ENCODE peak calls at places on chromosomes 12 and 14, in six cellular contexts. Q, Z, P, B, U and A are unnamed samples.

GRCh38 chr12:128259556-128260070 is 7.4 kb upstream of the TMEM132C start:
- DNase-seq in P (no peak), Q (no peak), Z (peak; percentile 24), U (peak; percentile 52), B (peak; percentile 49), A (no peak)

GRCh38 chr12:112808176-112808575 is 16.6 kb downstream of the RPH3A start:
- DNase-seq in B (no peak), U (no peak), Q (no peak), P (no peak), Z (no peak), A (no peak)

GRCh38 chr12:101570022-101570421 is 24.7 kb upstream of the MYBPC1 start:
- DNase-seq in Z (peak; percentile 81), U (peak; percentile 4), Q (no peak), P (no peak), B (no peak), A (no peak)

GRCh38 chr12:63307849-63308248 is 156.8 kb upstream of the AVPR1A start:
- DNase-seq in Q (no peak), P (no peak), Z (no peak), U (no peak), B (no peak), A (no peak)

GRCh38 chr14:44979740-44980346 is 17.9 kb downstream of the TOGARAM1 start:
- DNase-seq in U (peak; percentile 28), Z (no peak), P (no peak), Q (no peak), B (no peak), A (no peak)

GRCh38 chr12:100699209-100699608 is 95.4 kb upstream of the ANO4 start:
- DNase-seq in Q (no peak), U (no peak), P (peak; percentile 7), B (no peak), Z (no peak), A (no peak)

GRCh38 chr14:105837349-105838063 is 311.1 kb downstream of the TMEM121 start:
- DNase-seq in P (no peak), Z (no peak), Q (no peak), U (no peak), B (no peak), A (no peak)

GRCh38 chr12:109885616-109886015 is 5.3 kb upstream of the GLTP start:
- DNase-seq in P (no peak), U (no peak), Q (no peak), B (no peak), Z (no peak), A (no peak)

GRCh38 chr14:41718477-41719166 is 111.9 kb downstream of the LRFN5 start:
- DNase-seq in Q (no peak), B (no peak), U (no peak), Z (no peak), P (no peak), A (no peak)

GRCh38 chr12:50734409-50735263 is 29.3 kb upstream of the ATF1 start:
- DNase-seq in Q (no peak), U (peak; percentile 63), Z (peak; percentile 25), B (peak; percentile 48), P (no peak), A (peak; percentile 5)

GRCh38 chr14:36270191-36270590 is 50.2 kb downstream of the MBIP start:
- DNase-seq in Q (no peak), B (no peak), U (no peak), P (no peak), Z (no peak), A (no peak)

GRCh38 chr12:31485570-31485969 is 105.4 kb downstream of the DENND5B start:
- DNase-seq in Z (no peak), B (no peak), P (no peak), Q (no peak), U (no peak), A (no peak)

GRCh38 chr14:75274899-75275569 is 3.6 kb upstream of the FOS start:
- DNase-seq in Z (no peak), U (no peak), B (no peak), P (peak; percentile 40), Q (no peak), A (peak; percentile 27)

GRCh38 chr12:123997033-123997822 is 24.2 kb downstream of the ZNF664 start:
- DNase-seq in Q (no peak), P (no peak), B (no peak), U (no peak), Z (no peak), A (no peak)

GRCh38 chr14:101808020-101808641 is 46.6 kb downstream of the PPP2R5C start:
- DNase-seq in P (no peak), U (peak; percentile 60), B (peak; percentile 55), Q (no peak), Z (peak; percentile 24), A (no peak)

GRCh38 chr12:2240984-2241383 is 188.2 kb downstream of the CACNA1C start:
- DNase-seq in Q (no peak), Z (no peak), P (no peak), U (no peak), B (no peak), A (no peak)

GRCh38 chr12:131850856-131851559 is 22.8 kb downstream of the MMP17 start:
- DNase-seq in P (no peak), U (no peak), Z (no peak), B (no peak), Q (no peak), A (no peak)

GRCh38 chr12:98544741-98545140 is 29.4 kb downstream of the TMPO start:
- DNase-seq in P (no peak), Z (no peak), B (no peak), U (no peak), Q (no peak), A (no peak)

GRCh38 chr14:32567543-32568384 is 238.7 kb downstream of the AKAP6 start:
- DNase-seq in P (no peak), B (no peak), Z (no peak), U (no peak), Q (no peak), A (no peak)

GRCh38 chr12:111366075-111366474 is 2.8 kb downstream of the PHETA1 start:
- DNase-seq in U (no peak), P (no peak), B (no peak), Z (no peak), Q (no peak), A (no peak)

GRCh38 chr12:71216725-71217579 is 59.2 kb upstream of the TSPAN8 start:
- DNase-seq in P (no peak), U (peak; percentile 13), Z (peak; percentile 28), Q (no peak), B (peak; percentile 67), A (no peak)

GRCh38 chr12:96219700-96220206 is 25.6 kb downstream of the ELK3 start:
- DNase-seq in U (peak; percentile 37), Q (no peak), P (no peak), B (no peak), Z (peak; percentile 50), A (no peak)

GRCh38 chr12:47942327-47943230 is 20.8 kb upstream of the TMEM106C start:
- DNase-seq in U (peak; percentile 86), Q (peak; percentile 58), B (peak; percentile 49), P (no peak), Z (peak; percentile 6), A (no peak)

GRCh38 chr12:65962921-65963883 is 138.9 kb downstream of the HMGA2 start:
- DNase-seq in Z (no peak), Q (no peak), B (peak; percentile 11), P (no peak), U (peak; percentile 5), A (no peak)

GRCh38 chr12:96906849-96907664 is at the start of gene NEDD1:
- DNase-seq in U (peak; percentile 94), Q (peak; percentile 74), B (peak; percentile 93), P (no peak), Z (peak; percentile 79), A (peak; percentile 82)

GRCh38 chr14:99270491-99271287 is 1.3 kb downstream of the BCL11B start:
- DNase-seq in P (no peak), Z (no peak), Q (no peak), B (no peak), U (peak; percentile 54), A (no peak)

GRCh38 chr12:107111314-107111713 is 18.0 kb upstream of the CRY1 start:
- DNase-seq in P (no peak), Q (no peak), U (no peak), B (no peak), Z (no peak), A (no peak)
- TF ChIP-seq TAF1 in P (no peak), Q (no peak), U (no peak), B (no peak), Z (no peak), A (no peak)

GRCh38 chr12:122528992-122529391 is 1.9 kb downstream of the KNTC1 start:
- DNase-seq in P (no peak), U (no peak), Q (no peak), B (no peak), Z (no peak), A (no peak)
- TF ChIP-seq TAF1 in P (no peak), U (no peak), Q (no peak), B (no peak), Z (no peak), A (no peak)

GRCh38 chr14:63860146-63860545 is 7.3 kb downstream of the SYNE2 start:
- DNase-seq in P (no peak), Q (no peak), Z (no peak), B (no peak), U (no peak), A (no peak)

GRCh38 chr14:63855272-63855671 is 2.5 kb downstream of the SYNE2 start:
- DNase-seq in P (no peak), U (no peak), Q (no peak), Z (no peak), B (no peak), A (no peak)

GRCh38 chr14:63853831-63854293 is 1.1 kb downstream of the SYNE2 start:
- DNase-seq in U (peak; percentile 60), B (no peak), P (no peak), Q (peak; percentile 19), Z (peak; percentile 20), A (no peak)

GRCh38 chr14:63854330-63854729 is 1.5 kb downstream of the SYNE2 start:
- DNase-seq in Z (no peak), P (no peak), U (no peak), B (no peak), Q (no peak), A (no peak)

DNA sequence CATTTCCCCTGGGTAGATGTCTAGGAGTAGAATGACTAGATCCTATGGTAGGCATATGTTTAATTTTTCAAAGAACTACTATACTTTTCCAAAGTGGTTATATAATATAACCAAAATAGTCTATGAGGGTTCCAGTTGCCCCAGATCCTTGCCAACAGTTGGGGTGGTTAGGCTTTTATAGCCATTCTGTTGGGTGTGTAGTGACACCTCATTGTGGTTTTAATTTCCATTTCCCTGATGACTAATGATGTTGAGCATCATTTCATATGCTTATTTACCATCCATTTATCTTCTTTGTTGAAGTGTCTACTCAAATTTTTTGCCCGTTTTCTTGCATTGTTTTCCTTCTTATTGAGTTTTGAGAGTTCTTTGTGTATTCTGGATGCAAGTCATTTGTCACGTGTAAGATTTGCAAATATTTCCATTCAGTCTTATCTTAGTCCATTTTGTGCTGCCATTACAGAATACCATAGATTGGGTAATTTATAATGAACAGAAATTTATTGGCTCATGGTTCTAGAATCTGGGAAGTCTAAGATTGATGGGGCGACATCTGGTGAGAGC is 4.7 kb downstream of the SYNE2 start:
- DNase-seq in Q (no peak), U (no peak), P (no peak), B (no peak), Z (no peak), A (no peak)
- TF ChIP-seq TAF1 in Q (no peak), U (no peak), P (no peak), B (no peak), Z (no peak), A (no peak)

GRCh38 chr12:25152055-25152454 is 42.9 kb downstream of the DNAI7 start:
- DNase-seq in U (no peak), Q (no peak), Z (no peak), B (no peak), P (no peak), A (no peak)

GRCh38 chr12:25151476-25151875 is 43.5 kb downstream of the DNAI7 start:
- DNase-seq in P (no peak), Q (no peak), B (no peak), Z (no peak), U (peak; percentile 15), A (no peak)

GRCh38 chr12:25155031-25155576 is 39.9 kb downstream of the DNAI7 start:
- DNase-seq in Z (peak; percentile 16), U (peak; percentile 35), B (peak; percentile 22), P (peak; percentile 57), Q (no peak), A (peak; percentile 10)
- TF ChIP-seq TAF1 in Z (no peak), U (no peak), B (no peak), P (no peak), Q (no peak), A (no peak)